ENCODE peak calls at places on chromosome 11, in seven cellular contexts. K is ovary, Q is uterus, L is esophagus squamous epithelium, S is adrenal gland, D is thyroid gland, O is A549. U is an unnamed sample.
A peak's percentile ranks its signal among the peaks of the same experiment; 100 is the strongest.

GRCh38 chr11:47274495-47275235 is 4.7 kb downstream of the MADD start:
- DNase-seq in K (no peak), Q (no peak), L (no peak), S (no peak), D (no peak), O (no peak), U (no peak)

GRCh38 chr11:86804871-86805415 is 4.6 kb downstream of the PRSS23 start:
- DNase-seq in K (no peak), Q (no peak), L (no peak), S (no peak), D (no peak), O (no peak), U (no peak)

GRCh38 chr11:92168936-92169335 is 55.7 kb upstream of the FAT3 start:
- DNase-seq in K (no peak), Q (no peak), L (no peak), S (no peak), D (no peak), O (no peak), U (no peak)

GRCh38 chr11:14424096-14424495 is 65.1 kb upstream of the RRAS2 start:
- DNase-seq in K (no peak), Q (no peak), L (no peak), S (no peak), D (no peak), O (no peak), U (no peak)

GRCh38 chr11:47448566-47449427 is at the start of gene RAPSN:
- DNase-seq in K (no peak), Q (no peak), L (no peak), S (peak; percentile 64), D (no peak), O (no peak), U (peak; percentile 83)

GRCh38 chr11:66328036-66328306 is 8.3 kb downstream of the RIN1 start:
- DNase-seq in K (no peak), Q (no peak), L (no peak), S (no peak), D (no peak), O (no peak), U (no peak)

GRCh38 chr11:1628506-1629325 is 859 bp upstream of the KRTAP5-5 start:
- DNase-seq in K (peak; percentile 52), Q (no peak), L (no peak), S (peak; percentile 64), D (peak; percentile 45), O (peak; percentile 44), U (peak; percentile 21)

GRCh38 chr11:11513438-11513837 is 108.4 kb downstream of the GALNT18 start:
- DNase-seq in K (no peak), Q (no peak), L (no peak), S (no peak), D (no peak), O (peak; percentile 16), U (no peak)

GRCh38 chr11:65503923-65504670 is 5.3 kb downstream of the MALAT1 start:
- DNase-seq in K (no peak), Q (no peak), L (no peak), S (no peak), D (no peak), O (peak; percentile 70), U (no peak)

GRCh38 chr11:45614196-45614828 is 51.1 kb downstream of the CHST1 start:
- DNase-seq in K (no peak), Q (no peak), L (no peak), S (no peak), D (no peak), O (no peak), U (no peak)

GRCh38 chr11:76237041-76237649 is 30.8 kb upstream of the WNT11 start:
- DNase-seq in K (no peak), Q (no peak), L (no peak), S (no peak), D (no peak), O (no peak), U (no peak)

GRCh38 chr11:76233936-76234703 is 27.8 kb upstream of the WNT11 start:
- DNase-seq in K (peak; percentile 73), Q (peak; percentile 70), L (no peak), S (peak; percentile 83), D (peak; percentile 39), O (no peak), U (peak; percentile 73)

GRCh38 chr11:76236092-76237026 is 30.1 kb upstream of the WNT11 start:
- DNase-seq in K (no peak), Q (no peak), L (no peak), S (no peak), D (no peak), O (peak; percentile 81), U (no peak)

GRCh38 chr11:76234704-76235232 is 28.5 kb upstream of the WNT11 start:
- DNase-seq in K (peak; percentile 80), Q (no peak), L (no peak), S (no peak), D (peak; percentile 49), O (no peak), U (no peak)

GRCh38 chr11:76235233-76236091 is 29.2 kb upstream of the WNT11 start:
- DNase-seq in K (peak; percentile 93), Q (peak; percentile 93), L (peak; percentile 62), S (peak; percentile 96), D (peak; percentile 86), O (peak; percentile 92), U (peak; percentile 83)
- TF ChIP-seq POLR2A in K (peak; percentile 54), Q (no peak), L (no peak), S (peak; percentile 52), D (no peak), O (peak; percentile 58), U (peak; percentile 17)

GRCh38 chr11:106234794-106235193 is 157.3 kb downstream of the AASDHPPT start:
- DNase-seq in K (no peak), Q (no peak), L (no peak), S (no peak), D (no peak), O (no peak), U (no peak)

GRCh38 chr11:106231591-106231990 is 154.1 kb downstream of the AASDHPPT start:
- DNase-seq in K (no peak), Q (no peak), L (no peak), S (no peak), D (no peak), O (no peak), U (no peak)

GRCh38 chr11:106228996-106229395 is 151.5 kb downstream of the AASDHPPT start:
- DNase-seq in K (no peak), Q (no peak), L (no peak), S (no peak), D (no peak), O (no peak), U (no peak)

GRCh38 chr11:106236295-106236694 is 158.8 kb downstream of the AASDHPPT start:
- DNase-seq in K (no peak), Q (no peak), L (no peak), S (no peak), D (no peak), O (no peak), U (no peak)

DNA sequence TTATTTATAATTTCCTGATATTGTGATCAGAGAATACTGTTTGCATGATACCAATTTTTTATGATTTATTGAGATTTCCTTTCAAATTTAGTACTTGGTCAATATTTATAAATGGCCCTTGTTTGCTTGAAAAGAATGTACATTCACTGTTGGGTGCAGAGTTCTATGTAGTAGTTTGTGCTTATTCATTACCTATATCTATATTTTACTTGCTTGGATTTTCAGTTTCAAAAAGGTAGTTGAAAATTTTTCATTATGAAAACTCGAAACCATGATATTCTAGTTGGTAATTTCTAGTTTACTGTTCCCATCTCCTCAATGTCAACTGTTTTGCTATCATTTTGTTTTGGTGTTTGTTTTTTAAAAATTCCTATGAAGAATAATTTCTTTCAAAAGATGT is 155.7 kb downstream of the AASDHPPT start:
- DNase-seq in K (no peak), Q (no peak), L (no peak), S (no peak), D (no peak), O (no peak), U (no peak)
- H3K9me3 ChIP-seq in K (no peaks in the 10 kb centered on the region), Q (no peaks in the 10 kb centered on the region), L (no peaks in the 10 kb centered on the region), S (no peaks in the 10 kb centered on the region), D (no peaks in the 10 kb centered on the region), O (no peaks in the 10 kb centered on the region), U (no peaks in the 10 kb centered on the region)

DNA sequence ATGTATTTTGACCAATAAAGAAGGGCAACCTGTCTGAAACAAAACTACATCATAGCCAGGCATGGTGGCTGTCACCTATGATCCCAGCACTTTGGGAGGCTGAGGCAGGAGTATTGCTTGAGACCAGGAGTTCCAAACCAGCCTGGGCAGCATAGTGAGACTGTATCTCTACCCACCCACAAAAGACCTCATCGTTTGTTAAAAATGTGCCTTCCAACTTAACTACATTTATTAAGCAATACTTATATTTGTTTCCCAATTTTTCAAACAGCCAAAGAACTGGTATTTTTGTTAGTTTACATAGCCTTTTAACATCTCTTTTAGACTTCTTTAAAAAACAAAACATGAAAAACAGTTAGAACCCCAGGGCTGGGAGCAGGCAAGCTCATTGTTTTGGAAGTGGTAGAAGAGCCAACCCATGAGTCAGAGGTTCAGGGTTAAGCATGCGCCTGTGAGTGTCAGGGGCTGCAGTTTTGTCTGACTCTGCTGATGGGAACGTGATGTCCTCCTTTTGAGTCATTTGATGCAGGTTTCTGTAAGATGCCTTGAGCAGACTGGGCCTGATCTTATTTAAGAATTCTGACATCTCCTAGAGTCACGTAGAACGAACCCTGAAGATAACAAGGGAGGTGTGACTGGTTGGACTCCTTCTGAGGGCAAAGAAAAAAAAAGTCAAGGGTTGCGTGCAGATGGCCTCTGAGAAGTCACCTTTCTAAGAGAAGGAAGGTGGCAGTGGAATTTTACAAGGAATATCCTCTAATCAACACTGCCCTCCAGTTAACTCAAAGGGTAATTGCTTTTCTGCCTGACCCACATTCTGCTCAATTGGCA is 53.8 kb upstream of the CRTAM start:
- DNase-seq in K (peak; percentile 65), Q (peak; percentile 77), L (no peak), S (peak; percentile 85), D (no peak), O (no peak), U (peak; percentile 51)
- TF ChIP-seq POLR2A in K (no peak), Q (no peak), L (no peak), S (peak; percentile 13), D (no peak), O (no peak), U (no peak)

DNA sequence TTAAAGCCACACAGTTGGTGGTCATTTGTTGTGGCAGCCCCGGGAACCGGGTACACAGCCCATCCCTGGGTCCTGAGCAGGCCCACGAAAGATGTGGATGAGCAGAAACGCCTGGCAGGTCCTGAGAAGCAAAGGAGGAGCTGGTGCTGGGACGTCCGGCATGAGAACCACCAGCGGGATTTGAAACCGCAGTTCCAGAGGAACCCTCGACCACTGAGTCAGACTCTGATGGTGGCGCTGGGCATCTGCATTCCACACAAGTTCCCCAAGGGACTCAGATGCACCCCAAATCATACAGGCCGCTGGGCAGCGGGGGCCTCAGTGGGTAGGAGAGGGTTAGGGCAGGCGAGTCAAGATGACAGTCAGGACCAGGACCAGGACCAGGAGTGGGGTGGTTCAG is 363.0 kb downstream of the SHANK2 start:
- DNase-seq in K (no peak), Q (no peak), L (no peak), S (no peak), D (no peak), O (no peak), U (no peak)
- H3K9me3 ChIP-seq in K (no peaks in the 10 kb centered on the region), Q (no peaks in the 10 kb centered on the region), L (no peaks in the 10 kb centered on the region), S (no peaks in the 10 kb centered on the region), D (no peaks in the 10 kb centered on the region), O (no peaks in the 10 kb centered on the region), U (no peaks in the 10 kb centered on the region)

DNA sequence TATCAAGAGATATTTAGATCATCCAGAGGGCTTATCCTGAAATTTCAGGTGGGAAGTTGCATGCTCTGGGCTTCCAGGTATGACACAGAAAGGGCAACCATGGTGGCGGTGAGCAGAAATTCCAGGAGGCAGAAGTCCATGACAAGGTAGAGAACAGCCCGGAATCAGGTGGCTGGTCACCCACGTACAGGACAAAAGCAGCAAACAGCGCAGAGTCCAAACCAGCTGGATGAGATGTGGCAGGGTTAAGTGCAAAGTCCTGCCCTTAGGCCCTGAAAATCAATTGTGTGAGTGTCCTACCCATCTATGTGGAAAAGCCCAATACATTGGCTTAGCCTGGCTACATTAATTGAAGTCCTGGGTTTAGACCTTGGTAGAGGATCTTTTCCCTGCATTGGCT is 11.6 kb downstream of the PPFIBP2 start:
- DNase-seq in K (no peak), Q (no peak), L (no peak), S (no peak), D (peak; percentile 86), O (no peak), U (no peak)
- TF ChIP-seq POLR2A in K (no peak), Q (no peak), L (no peak), S (no peak), D (no peak), O (no peak), U (no peak)